ENCODE peak calls at places on chromosomes 4 and X, in eight cellular contexts. T, F, K, R, V, C, Q and J are unnamed samples.

GRCh38 chr4:139299536-139299935 is 1.8 kb upstream of the NAA15 start:
- DNase-seq in F (no peak), R (no peak), T (no peak), V (no peak), K (no peak), Q (no peak), C (no peak), J (no peak)

GRCh38 chrX:7926501-7926900 is 712 bp downstream of the PNPLA4 start:
- DNase-seq in V (no peak), F (no peak), R (no peak), C (peak; percentile 4), T (no peak), Q (no peak), K (no peak), J (no peak)

GRCh38 chr4:130747842-130748241 is 1651.9 kb downstream of the C4orf33 start:
- DNase-seq in K (no peak), V (no peak), R (peak; percentile 42), F (peak; percentile 7), C (peak; percentile 14), Q (no peak), T (no peak), J (no peak)

GRCh38 chrX:10415704-10416001 is 204.7 kb downstream of the MID1 start:
- DNase-seq in Q (no peak), C (peak; percentile 14), K (no peak), T (no peak), V (no peak), R (no peak), F (no peak), J (no peak)

GRCh38 chrX:68685722-68686683 is 38.5 kb downstream of the STARD8 start:
- DNase-seq in K (no peak), V (no peak), F (peak; percentile 18), Q (no peak), C (peak; percentile 91), T (peak; percentile 28), R (no peak), J (no peak)

GRCh38 chr4:162644346-162644745 is 480.5 kb upstream of the FSTL5 start:
- DNase-seq in C (peak; percentile 3), V (no peak), Q (no peak), R (no peak), F (no peak), K (no peak), T (no peak), J (no peak)

GRCh38 chrX:39152106-39152649 is 350.9 kb downstream of the MID1IP1 start:
- DNase-seq in R (peak; percentile 44), K (no peak), T (peak; percentile 45), F (peak; percentile 83), C (no peak), Q (no peak), V (no peak), J (no peak)

GRCh38 chrX:3713225-3713936 is at the start of gene PRKX:
- DNase-seq in K (peak; percentile 56), R (peak; percentile 70), V (no peak), F (peak; percentile 67), C (peak; percentile 42), Q (no peak), T (peak; percentile 69), J (peak; percentile 64)

GRCh38 chr4:145722561-145722960 is 42.6 kb downstream of the C4orf51 start:
- DNase-seq in Q (no peak), R (peak; percentile 49), T (no peak), C (no peak), K (no peak), V (no peak), F (peak; percentile 19), J (no peak)

GRCh38 chr4:147547314-147548056 is 66.6 kb downstream of the EDNRA start:
- DNase-seq in R (no peak), T (no peak), K (no peak), Q (no peak), V (no peak), F (no peak), C (peak; percentile 83), J (no peak)

GRCh38 chr4:1092026-1092982 is 21.1 kb downstream of the RNF212 start:
- DNase-seq in R (peak; percentile 15), T (no peak), F (no peak), V (no peak), Q (no peak), K (no peak), C (no peak), J (no peak)